ENCODE peak calls at places on chromosomes 16 and 17, in eight cellular contexts. R is adrenal gland; M is OCI-LY7; J is CD4-positive, alpha-beta T cell; U is fibroblast of lung; C is uterus; F is endodermal cell; A is heart right ventricle. I is an unnamed sample.

GRCh38 chr16:65666132-65666869 is 544.4 kb upstream of the CDH11 start:
- DNase-seq in U (no peak), F (peak; percentile 56), J (no peak), R (no peak), A (no peak), C (no peak), M (no peak), I (no peak)

GRCh38 chr16:1277945-1278282 is 22.0 kb downstream of the TPSD1 start:
- DNase-seq in A (no peak), J (no peak), C (no peak), M (no peak), U (no peak), F (no peak), R (no peak), I (no peak)

GRCh38 chr16:86306811-86307517 is 203.4 kb upstream of the FOXF1 start:
- DNase-seq in M (no peak), F (no peak), A (no peak), J (no peak), U (peak; percentile 71), C (peak; percentile 38), R (no peak), I (no peak)

GRCh38 chr17:38444151-38444550 is 15.9 kb downstream of the ARHGAP23 start:
- DNase-seq in F (peak; percentile 94), M (peak; percentile 74), R (peak; percentile 77), J (peak; percentile 39), A (peak; percentile 73), C (peak; percentile 78), U (peak; percentile 63), I (peak; percentile 83)

GRCh38 chr16:83723244-83723643 is 84.5 kb upstream of the HSBP1 start:
- DNase-seq in C (no peak), J (no peak), A (no peak), R (no peak), M (no peak), U (no peak), F (no peak), I (no peak)

GRCh38 chr17:62807812-62808575 is at the start of gene MARCHF10:
- DNase-seq in C (no peak), J (no peak), U (no peak), F (peak; percentile 88), R (peak; percentile 14), A (no peak), M (peak; percentile 18), I (no peak)

GRCh38 chr17:58337126-58337599 is 8.6 kb upstream of the TSPOAP1 start:
- DNase-seq in A (no peak), U (no peak), C (no peak), M (peak; percentile 81), F (peak; percentile 72), R (no peak), J (no peak), I (no peak)

GRCh38 chr17:48814504-48814903 is 2.5 kb downstream of the TTLL6 start:
- DNase-seq in J (peak; percentile 34), M (peak; percentile 61), A (no peak), C (no peak), F (peak; percentile 94), U (peak; percentile 51), R (peak; percentile 65), I (peak; percentile 65)

GRCh38 chr17:60524463-60525346 is 1.3 kb downstream of the APPBP2 start:
- DNase-seq in A (no peak), C (no peak), R (no peak), F (peak; percentile 20), J (no peak), U (peak; percentile 75), M (peak; percentile 5), I (no peak)

DNA sequence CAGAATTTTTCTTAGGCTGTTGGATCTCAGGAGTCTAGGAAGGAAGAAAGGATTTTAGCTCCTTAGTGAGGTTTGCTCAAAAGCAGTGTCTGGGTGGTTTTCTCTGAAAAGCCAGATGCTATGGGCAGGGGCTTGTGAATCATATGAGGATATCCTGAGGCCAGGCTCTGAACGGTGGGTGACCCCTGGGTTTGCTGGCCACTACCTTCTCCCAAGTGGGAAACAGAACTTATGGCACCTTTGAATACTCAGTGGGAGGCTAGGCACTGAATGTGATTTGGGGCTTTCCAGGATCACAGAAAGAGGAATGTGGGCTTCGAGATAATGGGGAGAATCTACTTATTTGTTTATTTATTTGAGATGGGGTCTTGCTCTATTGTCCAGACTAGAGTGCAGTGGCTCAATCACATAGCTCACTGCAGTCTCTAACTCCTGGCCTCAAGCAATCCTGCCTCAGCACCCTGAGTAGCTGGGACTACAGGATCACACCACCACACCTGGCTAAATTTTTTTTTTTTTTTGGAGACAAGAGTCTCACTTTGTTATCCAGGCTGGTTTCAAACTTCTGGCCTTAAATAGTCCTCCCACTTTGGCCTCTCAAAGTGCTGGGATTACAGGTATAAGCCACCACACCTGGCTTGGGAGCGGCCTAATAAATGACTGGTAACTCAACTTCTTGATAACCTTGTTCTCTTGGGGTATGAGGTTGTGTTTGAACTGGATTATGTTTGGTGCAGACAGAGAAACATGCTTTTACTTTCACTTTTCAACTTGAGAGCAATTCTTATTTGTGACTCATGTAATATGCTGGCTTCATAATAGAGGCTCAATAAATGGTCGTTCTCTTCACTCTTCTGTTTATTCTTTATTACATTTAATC is 129.4 kb upstream of the HS3ST2 start:
- DNase-seq in M (no peak), F (no peak), R (no peak), J (no peak), C (no peak), U (peak; percentile 16), A (no peak), I (no peak)
- H3K27ac ChIP-seq in M (no peak overlapping the region), F (no peak overlapping the region), R (no peak overlapping the region), J (no peak overlapping the region), C (peak overlapping the region; percentile 11), U (no peak overlapping the region), A (peak overlapping the region; percentile 0), I (peak overlapping the region; percentile 53)

GRCh38 chr17:18248300-18248731 is 10.2 kb downstream of the FLII start:
- DNase-seq in M (peak; percentile 81), J (peak; percentile 53), A (peak; percentile 51), R (peak; percentile 76), U (peak; percentile 74), F (peak; percentile 94), C (peak; percentile 67), I (peak; percentile 72)
- TF ChIP-seq CTCF in M (peak; percentile 89), J (peak; percentile 69), A (peak; percentile 37), R (peak; percentile 62), U (peak; percentile 73), F (peak; percentile 75), C (peak; percentile 56), I (peak; percentile 67)

DNA sequence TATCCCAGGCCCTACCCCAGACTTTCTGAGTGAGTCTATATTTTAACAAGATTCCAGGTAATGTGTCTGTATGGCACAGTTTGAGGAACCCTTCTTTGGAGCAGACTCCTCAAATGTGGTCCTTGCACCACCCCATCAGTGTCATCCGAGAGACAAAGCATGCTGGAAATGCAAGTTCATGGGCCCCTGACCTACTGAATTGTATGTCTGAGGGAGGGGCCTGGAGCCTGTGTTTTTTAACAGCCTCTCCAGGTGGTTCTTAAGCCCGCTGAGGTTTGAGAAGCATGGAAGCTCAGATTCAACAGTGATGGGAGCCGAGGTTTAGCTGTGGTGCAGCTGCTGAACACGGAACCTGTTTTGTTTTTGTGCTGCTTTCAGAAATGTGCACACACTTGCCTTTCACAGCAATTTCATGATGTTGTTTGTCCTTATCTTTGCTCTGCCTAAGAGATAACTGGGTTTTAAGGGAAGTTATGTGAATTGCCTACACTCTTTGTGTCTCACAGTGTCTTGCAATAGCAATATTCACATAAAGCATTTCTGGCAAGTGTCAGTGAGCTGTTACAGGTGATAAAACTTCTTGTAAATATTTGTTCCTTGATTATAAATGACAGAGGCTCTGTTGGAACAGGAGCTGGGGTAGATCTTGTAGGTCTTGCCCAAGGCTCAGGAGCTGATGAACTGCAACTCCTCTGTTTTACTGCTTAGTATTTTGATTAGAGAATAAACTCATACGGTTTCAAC is 32.0 kb upstream of the IL34 start:
- DNase-seq in F (peak; percentile 61), U (no peak), R (no peak), C (no peak), A (no peak), J (no peak), M (no peak), I (no peak)
- H3K27ac ChIP-seq in F (no peak overlapping the region), U (no peak overlapping the region), R (no peak overlapping the region), C (no peak overlapping the region), A (no peak overlapping the region), J (no peak overlapping the region), M (no peak overlapping the region), I (no peak overlapping the region)

GRCh38 chr16:11405331-11406176 is 60.3 kb downstream of the RMI2 start:
- DNase-seq in F (peak; percentile 94), R (peak; percentile 41), U (peak; percentile 13), J (peak; percentile 37), C (no peak), M (peak; percentile 72), A (no peak), I (no peak)
- TF ChIP-seq CTCF in F (peak; percentile 78), R (peak; percentile 46), U (peak; percentile 68), J (peak; percentile 49), C (no peak), M (peak; percentile 89), A (peak; percentile 36), I (peak; percentile 58)

GRCh38 chr16:87465306-87465705 is 27.5 kb downstream of the ZCCHC14 start:
- DNase-seq in F (no peak), U (peak; percentile 92), C (peak; percentile 80), R (peak; percentile 96), J (no peak), A (peak; percentile 63), M (no peak), I (no peak)

GRCh38 chr16:87469186-87469585 is 23.6 kb downstream of the ZCCHC14 start:
- DNase-seq in M (no peak), U (no peak), C (no peak), F (no peak), A (no peak), J (no peak), R (no peak), I (no peak)

GRCh38 chr16:87464691-87465300 is 28.0 kb downstream of the ZCCHC14 start:
- DNase-seq in M (no peak), J (no peak), A (peak; percentile 60), F (no peak), R (peak; percentile 93), U (peak; percentile 98), C (peak; percentile 80), I (peak; percentile 81)

GRCh38 chr16:87468550-87468949 is 24.3 kb downstream of the ZCCHC14 start:
- DNase-seq in M (no peak), U (no peak), C (no peak), R (no peak), A (no peak), J (no peak), F (no peak), I (no peak)

GRCh38 chr16:87466975-87467501 is 25.8 kb downstream of the ZCCHC14 start:
- DNase-seq in F (no peak), R (no peak), M (no peak), A (no peak), J (no peak), C (no peak), U (no peak), I (no peak)
- H3K27ac ChIP-seq in F (no peak overlapping the region), R (peak overlapping the region; percentile 99), M (no peak overlapping the region), A (no peak overlapping the region), J (no peak overlapping the region), C (peak overlapping the region; percentile 82), U (peak overlapping the region; percentile 99), I (no peak overlapping the region)

GRCh38 chr17:81871387-81872120 is 417 bp upstream of the ARHGDIA start:
- DNase-seq in M (peak; percentile 96), U (peak; percentile 89), A (peak; percentile 97), F (peak; percentile 97), J (peak; percentile 93), R (peak; percentile 96), C (peak; percentile 93), I (peak; percentile 95)
- TF ChIP-seq CTCF in M (peak; percentile 59), U (no peak), A (peak; percentile 28), F (peak; percentile 34), J (peak; percentile 49), R (no peak), C (no peak), I (peak; percentile 40)

GRCh38 chr17:17562145-17562529 is 29.4 kb downstream of the PEMT start:
- DNase-seq in A (no peak), J (no peak), M (no peak), U (no peak), R (no peak), C (no peak), F (no peak), I (no peak)
- H3K27ac ChIP-seq in A (no peak overlapping the region), J (no peak overlapping the region), M (no peak overlapping the region), U (no peak overlapping the region), R (no peak overlapping the region), C (no peak overlapping the region), F (no peak overlapping the region), I (peak overlapping the region; percentile 17)

I was measured in heart left ventricle.